ENCODE peak calls at places on chromosome 5, in seven cellular contexts. J, Q, K, F, P, W and A are unnamed samples.
A peak's percentile ranks its signal among the peaks of the same experiment; 100 is the strongest.

GRCh38 chr5:1190915-1191314 is 10.5 kb upstream of the SLC6A19 start:
- DNase-seq in J (peak; percentile 94), Q (no peak), K (peak; percentile 4), F (no peak), P (no peak), W (no peak), A (no peak)

GRCh38 chr5:116380615-116381014 is 194.0 kb downstream of the SEMA6A start:
- DNase-seq in J (no peak), Q (no peak), K (no peak), F (no peak), P (no peak), W (no peak), A (no peak)

GRCh38 chr5:95858661-95859326 is 36.3 kb upstream of the GLRX start:
- DNase-seq in J (peak; percentile 90), Q (peak; percentile 92), K (peak; percentile 92), F (peak; percentile 77), P (peak; percentile 86), W (peak; percentile 84), A (peak; percentile 94)

GRCh38 chr5:99334936-99335335 is 406.1 kb upstream of the CHD1 start:
- DNase-seq in J (no peak), Q (no peak), K (no peak), F (no peak), P (no peak), W (no peak), A (no peak)

GRCh38 chr5:87410941-87411340 is 1.8 kb downstream of the CCNH start:
- DNase-seq in J (no peak), Q (no peak), K (no peak), F (no peak), P (no peak), W (no peak), A (peak; percentile 35)

GRCh38 chr5:92729088-92729487 is 851.9 kb downstream of the NR2F1-AS1 start:
- DNase-seq in J (no peak), Q (no peak), K (no peak), F (no peak), P (no peak), W (no peak), A (no peak)

GRCh38 chr5:81579525-81579924 is 171.4 kb downstream of the SSBP2 start:
- DNase-seq in J (peak; percentile 67), Q (no peak), K (no peak), F (peak; percentile 41), P (no peak), W (no peak), A (peak; percentile 9)

GRCh38 chr5:93620487-93621339 is 37.7 kb downstream of the NR2F1 start:
- DNase-seq in J (peak; percentile 79), Q (peak; percentile 71), K (peak; percentile 72), F (peak; percentile 82), P (peak; percentile 56), W (peak; percentile 87), A (no peak)

GRCh38 chr5:34608368-34608767 is 47.8 kb upstream of the RAI14 start:
- DNase-seq in J (no peak), Q (no peak), K (no peak), F (no peak), P (no peak), W (no peak), A (no peak)

GRCh38 chr5:150184990-150185952 is 4.6 kb upstream of the SLC6A7 start:
- DNase-seq in J (no peak), Q (no peak), K (no peak), F (no peak), P (no peak), W (no peak), A (no peak)

GRCh38 chr5:168368854-168369253 is 77.4 kb downstream of the WWC1 start:
- DNase-seq in J (no peak), Q (no peak), K (no peak), F (no peak), P (no peak), W (no peak), A (no peak)

GRCh38 chr5:109992264-109992915 is 302.7 kb downstream of the MAN2A1 start:
- DNase-seq in J (no peak), Q (no peak), K (no peak), F (no peak), P (no peak), W (no peak), A (no peak)

GRCh38 chr5:142320851-142321560 is 3.8 kb downstream of the SPRY4 start:
- DNase-seq in J (peak; percentile 53), Q (no peak), K (no peak), F (no peak), P (no peak), W (peak; percentile 60), A (no peak)

GRCh38 chr5:170302729-170303501 is 5.3 kb upstream of the LCP2 start:
- DNase-seq in J (peak; percentile 85), Q (no peak), K (peak; percentile 66), F (no peak), P (peak; percentile 69), W (no peak), A (no peak)

GRCh38 chr5:16628376-16628775 is 11.6 kb upstream of the RETREG1 start:
- DNase-seq in J (no peak), Q (no peak), K (no peak), F (no peak), P (no peak), W (peak; percentile 36), A (no peak)

GRCh38 chr5:66906021-66906420 is 290.6 kb downstream of the CD180 start:
- DNase-seq in J (no peak), Q (no peak), K (no peak), F (no peak), P (no peak), W (no peak), A (no peak)

GRCh38 chr5:91212336-91213092 is 170.6 kb downstream of the ARRDC3 start:
- DNase-seq in J (no peak), Q (no peak), K (no peak), F (no peak), P (no peak), W (no peak), A (peak; percentile 96)

GRCh38 chr5:110784901-110785300 is 46.1 kb downstream of the SLC25A46 start:
- DNase-seq in J (no peak), Q (no peak), K (no peak), F (no peak), P (no peak), W (no peak), A (no peak)

GRCh38 chr5:176741566-176742211 is 68.7 kb upstream of the UNC5A start:
- DNase-seq in J (no peak), Q (no peak), K (no peak), F (no peak), P (no peak), W (no peak), A (no peak)

GRCh38 chr5:352639-353598 is 31.4 kb downstream of the AHRR start:
- DNase-seq in J (no peak), Q (no peak), K (no peak), F (no peak), P (no peak), W (no peak), A (no peak)

GRCh38 chr5:154589511-154589910 is 111.5 kb upstream of the HAND1 start:
- DNase-seq in J (no peak), Q (no peak), K (no peak), F (no peak), P (no peak), W (no peak), A (no peak)